ENCODE peak calls at places on chromosomes 16 and 17, in ten cellular contexts. One of them, this sample, is unnamed. For H3K9me3, the result is how much of the 10 kb centered on the place peaks cover.

GRCh38 chr17:70687421-70687820 is 518.1 kb downstream of the KCNJ2 start:
- DNase-seq in adrenal gland: no peak
- DNase-seq in breast epithelium: no peak
- DNase-seq in WERI-Rb-1: no peak
- DNase-seq in heart right ventricle: no peak
- DNase-seq in H1: no peak
- DNase-seq in ascending aorta: no peak
- DNase-seq in A673: no peak
- DNase-seq in transverse colon: no peak
- DNase-seq in A549: no peak
- DNase-seq in this sample: no peak

GRCh38 chr16:31335431-31335830 is 19.5 kb upstream of the ITGAX start:
- DNase-seq in adrenal gland: no peak
- DNase-seq in breast epithelium: no peak
- DNase-seq in WERI-Rb-1: no peak
- DNase-seq in heart right ventricle: no peak
- DNase-seq in H1: no peak
- DNase-seq in ascending aorta: no peak
- DNase-seq in A673: no peak
- DNase-seq in transverse colon: no peak
- DNase-seq in A549: no peak
- DNase-seq in this sample: no peak

GRCh38 chr16:35149550-35149949 is 1690.1 kb downstream of the TP53TG3F start:
- DNase-seq in adrenal gland: no peak
- DNase-seq in breast epithelium: no peak
- DNase-seq in WERI-Rb-1: no peak
- DNase-seq in heart right ventricle: no peak
- DNase-seq in H1: no peak
- DNase-seq in ascending aorta: no peak
- DNase-seq in A673: no peak
- DNase-seq in transverse colon: no peak
- DNase-seq in A549: no peak
- DNase-seq in this sample: no peak

GRCh38 chr16:77834600-77834963 is 46.2 kb downstream of the VAT1L start:
- DNase-seq in adrenal gland: no peak
- DNase-seq in breast epithelium: no peak
- DNase-seq in WERI-Rb-1: no peak
- DNase-seq in heart right ventricle: no peak
- DNase-seq in H1: no peak
- DNase-seq in ascending aorta: no peak
- DNase-seq in A673: no peak
- DNase-seq in transverse colon: no peak
- DNase-seq in A549: no peak
- DNase-seq in this sample: no peak

GRCh38 chr17:81924557-81925532 is 2.7 kb downstream of the MAFG start:
- DNase-seq in adrenal gland: no peak
- DNase-seq in breast epithelium: no peak
- DNase-seq in WERI-Rb-1: peak
- DNase-seq in heart right ventricle: no peak
- DNase-seq in H1: no peak
- DNase-seq in ascending aorta: no peak
- DNase-seq in A673: no peak
- DNase-seq in transverse colon: no peak
- DNase-seq in A549: no peak
- DNase-seq in this sample: no peak

GRCh38 chr16:72427001-72427785 is 255.2 kb upstream of the PMFBP1 start:
- DNase-seq in adrenal gland: no peak
- DNase-seq in breast epithelium: no peak
- DNase-seq in WERI-Rb-1: no peak
- DNase-seq in heart right ventricle: no peak
- DNase-seq in H1: no peak
- DNase-seq in ascending aorta: no peak
- DNase-seq in A673: no peak
- DNase-seq in transverse colon: no peak
- DNase-seq in A549: no peak
- DNase-seq in this sample: no peak

GRCh38 chr17:17057057-17057551 is 14.8 kb downstream of the MPRIP start:
- DNase-seq in adrenal gland: peak
- DNase-seq in breast epithelium: no peak
- DNase-seq in WERI-Rb-1: no peak
- DNase-seq in heart right ventricle: no peak
- DNase-seq in H1: no peak
- DNase-seq in ascending aorta: no peak
- DNase-seq in A673: no peak
- DNase-seq in transverse colon: no peak
- DNase-seq in A549: no peak
- DNase-seq in this sample: no peak

GRCh38 chr17:80688994-80689635 is 144.5 kb downstream of the RPTOR start:
- DNase-seq in adrenal gland: no peak
- DNase-seq in breast epithelium: no peak
- DNase-seq in WERI-Rb-1: no peak
- DNase-seq in heart right ventricle: no peak
- DNase-seq in H1: no peak
- DNase-seq in ascending aorta: no peak
- DNase-seq in A673: no peak
- DNase-seq in transverse colon: no peak
- DNase-seq in A549: no peak
- DNase-seq in this sample: no peak

GRCh38 chr16:65524997-65525396 is 403.1 kb upstream of the CDH11 start:
- DNase-seq in adrenal gland: no peak
- DNase-seq in breast epithelium: no peak
- DNase-seq in WERI-Rb-1: no peak
- DNase-seq in heart right ventricle: no peak
- DNase-seq in H1: no peak
- DNase-seq in ascending aorta: no peak
- DNase-seq in A673: no peak
- DNase-seq in transverse colon: no peak
- DNase-seq in A549: no peak
- DNase-seq in this sample: no peak

GRCh38 chr16:65522412-65522811 is 400.5 kb upstream of the CDH11 start:
- DNase-seq in adrenal gland: no peak
- DNase-seq in breast epithelium: no peak
- DNase-seq in WERI-Rb-1: no peak
- DNase-seq in heart right ventricle: no peak
- DNase-seq in H1: no peak
- DNase-seq in ascending aorta: no peak
- DNase-seq in A673: no peak
- DNase-seq in transverse colon: no peak
- DNase-seq in A549: no peak
- DNase-seq in this sample: no peak

GRCh38 chr16:65521685-65522338 is 399.9 kb upstream of the CDH11 start:
- DNase-seq in adrenal gland: no peak
- DNase-seq in breast epithelium: no peak
- DNase-seq in WERI-Rb-1: no peak
- DNase-seq in heart right ventricle: no peak
- DNase-seq in H1: no peak
- DNase-seq in ascending aorta: no peak
- DNase-seq in A673: no peak
- DNase-seq in transverse colon: no peak
- DNase-seq in A549: no peak
- DNase-seq in this sample: no peak

GRCh38 chr16:65524231-65524630 is 402.4 kb upstream of the CDH11 start:
- DNase-seq in adrenal gland: no peak
- DNase-seq in breast epithelium: no peak
- DNase-seq in WERI-Rb-1: no peak
- DNase-seq in heart right ventricle: no peak
- DNase-seq in H1: no peak
- DNase-seq in ascending aorta: no peak
- DNase-seq in A673: no peak
- DNase-seq in transverse colon: no peak
- DNase-seq in A549: no peak
- DNase-seq in this sample: no peak

GRCh38 chr16:65523258-65523950 is 401.5 kb upstream of the CDH11 start:
- DNase-seq in adrenal gland: no peak
- DNase-seq in breast epithelium: no peak
- DNase-seq in WERI-Rb-1: no peak
- DNase-seq in heart right ventricle: no peak
- DNase-seq in H1: no peak
- DNase-seq in ascending aorta: no peak
- DNase-seq in A673: no peak
- DNase-seq in transverse colon: no peak
- DNase-seq in A549: no peak
- DNase-seq in this sample: no peak
- H3K27ac ChIP-seq in adrenal gland: no peak
- H3K27ac ChIP-seq in breast epithelium: no peak
- H3K27ac ChIP-seq in WERI-Rb-1: no peak
- H3K27ac ChIP-seq in heart right ventricle: no peak
- H3K27ac ChIP-seq in H1: no peak
- H3K27ac ChIP-seq in ascending aorta: no peak
- H3K27ac ChIP-seq in A673: no peak
- H3K27ac ChIP-seq in transverse colon: no peak
- H3K27ac ChIP-seq in A549: no peak
- H3K27ac ChIP-seq in this sample: no peak

DNA sequence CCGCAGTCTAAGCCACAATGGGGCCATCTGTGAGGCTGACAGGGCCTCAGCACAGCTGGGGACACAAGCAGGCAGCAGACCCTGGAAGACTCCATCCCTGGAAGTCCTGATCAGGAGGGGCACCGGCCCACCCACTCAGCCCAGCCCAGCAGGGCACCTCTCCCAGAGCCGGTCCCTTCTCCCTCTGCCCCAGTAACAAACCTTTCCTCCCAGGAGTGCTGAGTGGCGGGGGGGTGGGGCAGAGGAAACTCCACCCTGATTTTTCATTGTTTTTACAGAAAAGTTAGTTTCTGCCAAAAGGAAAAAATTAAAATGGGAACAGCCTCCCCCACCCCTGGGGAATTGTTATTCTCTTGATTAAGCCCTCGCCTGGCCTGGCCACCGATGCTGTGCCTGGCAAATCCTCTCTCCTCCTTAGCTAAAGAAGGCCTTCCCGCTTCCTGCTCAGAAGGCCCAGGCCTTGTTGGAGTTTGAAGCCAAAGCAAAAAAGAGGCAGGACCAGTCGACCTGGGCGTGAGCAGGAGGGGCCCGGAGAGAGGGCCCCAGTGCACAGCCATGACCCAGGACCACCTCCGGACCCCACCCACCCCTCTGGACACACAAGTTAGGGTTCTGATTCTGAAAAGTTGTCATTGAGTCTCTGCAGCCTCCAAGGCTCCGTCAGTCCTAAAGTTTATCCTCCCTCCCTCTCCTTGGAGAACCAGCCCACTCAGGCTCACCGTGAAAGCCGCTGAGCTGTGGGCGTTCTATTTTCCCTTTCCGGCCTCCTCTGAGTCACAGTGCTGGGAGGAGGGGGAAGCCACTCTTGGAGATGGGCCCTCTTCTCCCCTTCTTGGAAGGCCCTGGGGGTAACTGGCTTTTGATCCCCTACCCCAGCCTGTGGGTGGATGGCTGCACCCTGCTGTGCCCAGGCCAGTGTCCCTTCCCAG is 128.4 kb upstream of the TNRC6C start:
- DNase-seq in adrenal gland: no peak
- DNase-seq in breast epithelium: peak
- DNase-seq in WERI-Rb-1: peak
- DNase-seq in heart right ventricle: peak
- DNase-seq in H1: no peak
- DNase-seq in ascending aorta: no peak
- DNase-seq in A673: peak
- DNase-seq in transverse colon: no peak
- DNase-seq in A549: no peak
- DNase-seq in this sample: no peak
- H3K4me3 ChIP-seq in adrenal gland: no peak
- H3K4me3 ChIP-seq in breast epithelium: peak
- H3K4me3 ChIP-seq in WERI-Rb-1: no peak
- H3K4me3 ChIP-seq in heart right ventricle: no peak
- H3K4me3 ChIP-seq in H1: no peak
- H3K4me3 ChIP-seq in ascending aorta: peak
- H3K4me3 ChIP-seq in A673: no peak
- H3K4me3 ChIP-seq in transverse colon: no peak
- H3K4me3 ChIP-seq in A549: no peak
- H3K4me3 ChIP-seq in this sample: no peak

GRCh38 chr16:27231692-27232060 is 28.4 kb downstream of the KDM8 start:
- DNase-seq in adrenal gland: no peak
- DNase-seq in breast epithelium: no peak
- DNase-seq in WERI-Rb-1: no peak
- DNase-seq in heart right ventricle: no peak
- DNase-seq in H1: no peak
- DNase-seq in ascending aorta: no peak
- DNase-seq in A673: no peak
- DNase-seq in transverse colon: no peak
- DNase-seq in A549: no peak
- DNase-seq in this sample: no peak

GRCh38 chr16:27232061-27232841 is 28.9 kb downstream of the KDM8 start:
- DNase-seq in adrenal gland: no peak
- DNase-seq in breast epithelium: no peak
- DNase-seq in WERI-Rb-1: no peak
- DNase-seq in heart right ventricle: no peak
- DNase-seq in H1: no peak
- DNase-seq in ascending aorta: no peak
- DNase-seq in A673: no peak
- DNase-seq in transverse colon: peak
- DNase-seq in A549: no peak
- DNase-seq in this sample: no peak

GRCh38 chr16:27228621-27229501 is 25.5 kb downstream of the KDM8 start:
- DNase-seq in adrenal gland: no peak
- DNase-seq in breast epithelium: no peak
- DNase-seq in WERI-Rb-1: peak
- DNase-seq in heart right ventricle: peak
- DNase-seq in H1: no peak
- DNase-seq in ascending aorta: no peak
- DNase-seq in A673: no peak
- DNase-seq in transverse colon: no peak
- DNase-seq in A549: no peak
- DNase-seq in this sample: no peak

GRCh38 chr16:27229891-27230470 is 26.7 kb downstream of the KDM8 start:
- DNase-seq in adrenal gland: no peak
- DNase-seq in breast epithelium: no peak
- DNase-seq in WERI-Rb-1: no peak
- DNase-seq in heart right ventricle: no peak
- DNase-seq in H1: no peak
- DNase-seq in ascending aorta: no peak
- DNase-seq in A673: no peak
- DNase-seq in transverse colon: no peak
- DNase-seq in A549: no peak
- DNase-seq in this sample: no peak

DNA sequence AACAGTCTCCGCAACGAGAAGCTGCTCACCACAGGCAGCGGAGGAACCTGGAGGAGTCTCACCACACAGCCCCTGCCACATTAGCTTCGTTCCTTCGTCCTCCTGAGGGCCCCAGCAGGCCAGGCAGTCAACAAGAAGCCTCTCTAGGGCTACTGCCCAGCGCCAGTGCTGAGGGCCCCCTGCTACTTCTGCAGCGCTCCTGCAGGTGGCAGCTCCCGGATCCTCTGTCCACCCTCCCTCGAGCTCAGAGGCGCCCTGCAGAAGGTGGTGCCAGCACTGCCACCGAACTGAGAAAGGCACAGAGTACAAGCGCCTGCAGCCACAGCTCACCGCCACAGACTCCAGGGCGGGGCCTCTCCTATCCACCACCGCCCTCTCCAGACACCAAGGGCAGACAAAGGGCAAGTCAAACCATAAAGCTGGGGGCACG is 27.3 kb downstream of the KDM8 start:
- DNase-seq in adrenal gland: no peak
- DNase-seq in breast epithelium: no peak
- DNase-seq in WERI-Rb-1: no peak
- DNase-seq in heart right ventricle: no peak
- DNase-seq in H1: no peak
- DNase-seq in ascending aorta: no peak
- DNase-seq in A673: no peak
- DNase-seq in transverse colon: peak
- DNase-seq in A549: no peak
- DNase-seq in this sample: no peak
- H3K9me3 ChIP-seq in adrenal gland: under half
- H3K9me3 ChIP-seq in breast epithelium: under half
- H3K9me3 ChIP-seq in WERI-Rb-1: under half
- H3K9me3 ChIP-seq in heart right ventricle: under half
- H3K9me3 ChIP-seq in H1: under half
- H3K9me3 ChIP-seq in ascending aorta: under half
- H3K9me3 ChIP-seq in A673: under half
- H3K9me3 ChIP-seq in transverse colon: under half
- H3K9me3 ChIP-seq in A549: under half
- H3K9me3 ChIP-seq in this sample: under half

GRCh38 chr16:63787014-63787413 is 1334.8 kb downstream of the CDH11 start:
- DNase-seq in adrenal gland: no peak
- DNase-seq in breast epithelium: no peak
- DNase-seq in WERI-Rb-1: no peak
- DNase-seq in heart right ventricle: no peak
- DNase-seq in H1: no peak
- DNase-seq in ascending aorta: no peak
- DNase-seq in A673: no peak
- DNase-seq in transverse colon: no peak
- DNase-seq in A549: no peak
- DNase-seq in this sample: no peak
- H3K27ac ChIP-seq in adrenal gland: no peak
- H3K27ac ChIP-seq in breast epithelium: no peak
- H3K27ac ChIP-seq in WERI-Rb-1: no peak
- H3K27ac ChIP-seq in heart right ventricle: no peak
- H3K27ac ChIP-seq in H1: no peak
- H3K27ac ChIP-seq in ascending aorta: no peak
- H3K27ac ChIP-seq in A673: no peak
- H3K27ac ChIP-seq in transverse colon: no peak
- H3K27ac ChIP-seq in A549: no peak
- H3K27ac ChIP-seq in this sample: no peak